ENCODE peak calls at places on chromosomes 4 and X, in five cellular contexts. C is substantia nigra; V is stimulated activated CD8-positive, alpha-beta memory T cell treated with anti-CD3 and anti-CD28 coated beads, Interleukin-15, amount 100 ng/mL, for 1 hour; B is activated T-cell treated with anti-CD3 and anti-CD28 coated beads, Interleukin-2, amount 50 U/mL, for 72 hours; K is lower leg skin. Z is an unnamed sample.

GRCh38 chr4:17688011-17688441 is 73.6 kb downstream of the MED28 start:
- DNase-seq in C (no peak), K (no peak), B (no peak), V (no peak), Z (no peak)

GRCh38 chr4:173517781-173518371 is 12.2 kb downstream of the HAND2 start:
- DNase-seq in K (no peak), V (no peak), C (no peak), B (no peak), Z (no peak)

GRCh38 chr4:170026253-170026991 is at the start of gene MFAP3L:
- DNase-seq in C (peak; percentile 75), K (peak; percentile 77), V (peak; percentile 46), B (peak; percentile 92), Z (peak; percentile 46)

GRCh38 chr4:29046716-29047115 is 1673.5 kb upstream of the PCDH7 start:
- DNase-seq in K (no peak), B (no peak), C (no peak), V (no peak), Z (no peak)

GRCh38 chr4:71566856-71567255 is 217.0 kb downstream of the GC start:
- DNase-seq in C (no peak), B (no peak), K (no peak), V (no peak), Z (no peak)

GRCh38 chr4:10565166-10565780 is 108.0 kb upstream of the ZNF518B start:
- DNase-seq in V (no peak), B (no peak), K (no peak), C (no peak), Z (no peak)

GRCh38 chr4:126874533-126874932 is 758.2 kb upstream of the INTU start:
- DNase-seq in B (no peak), V (no peak), C (no peak), K (no peak), Z (no peak)

GRCh38 chr4:79298027-79298426 is 27.8 kb downstream of the NAA11 start:
- DNase-seq in V (no peak), B (no peak), K (no peak), C (no peak), Z (no peak)

GRCh38 chrX:155148724-155149537 is 67.3 kb upstream of the VBP1 start:
- DNase-seq in K (no peak), C (no peak), V (no peak), B (peak; percentile 54), Z (no peak)

GRCh38 chr4:13544556-13545393 is 467 bp upstream of the NKX3-2 start:
- DNase-seq in B (peak; percentile 71), C (no peak), V (no peak), K (peak; percentile 29), Z (peak; percentile 48)

GRCh38 chrX:102745513-102746133 is 25.1 kb downstream of the GPRASP3 start:
- DNase-seq in B (peak; percentile 12), K (no peak), V (no peak), C (no peak), Z (no peak)

GRCh38 chrX:2484721-2485459 is 15.9 kb downstream of the DHRSX start:
- DNase-seq in V (no peak), C (no peak), K (no peak), B (no peak), Z (no peak)

GRCh38 chr4:31349907-31350306 is 629.7 kb downstream of the PCDH7 start:
- DNase-seq in K (no peak), C (no peak), B (no peak), V (no peak), Z (no peak)

GRCh38 chr4:143700060-143700419 is 435 bp downstream of the FREM3 start:
- DNase-seq in C (no peak), V (no peak), B (peak; percentile 3), K (no peak), Z (no peak)

GRCh38 chr4:154329939-154330338 is 161.7 kb downstream of the DCHS2 start:
- DNase-seq in K (peak; percentile 70), B (no peak), V (no peak), C (no peak), Z (no peak)

GRCh38 chr4:3227878-3228675 is 20.9 kb upstream of the MSANTD1 start:
- DNase-seq in B (no peak), C (no peak), V (no peak), K (no peak), Z (no peak)

GRCh38 chr4:15322016-15322415 is 105.8 kb upstream of the C1QTNF7 start:
- DNase-seq in C (no peak), V (no peak), B (no peak), K (no peak), Z (no peak)

GRCh38 chr4:133452669-133453068 is 303.6 kb downstream of the PCDH10 start:
- DNase-seq in K (no peak), B (no peak), C (no peak), V (no peak), Z (no peak)

GRCh38 chrX:30373479-30373878 is 64.3 kb upstream of the NR0B1 start:
- DNase-seq in B (no peak), C (no peak), V (no peak), K (no peak), Z (no peak)

GRCh38 chrX:133968109-133968508 is 17.3 kb downstream of the GPC3 start:
- DNase-seq in C (no peak), V (no peak), K (no peak), B (no peak), Z (no peak)

GRCh38 chrX:151801980-151802379 is 67.4 kb downstream of the CNGA2 start:
- DNase-seq in B (no peak), C (no peak), K (no peak), V (no peak), Z (no peak)

GRCh38 chr4:2296621-2297601 is 35.0 kb upstream of the MXD4 start:
- DNase-seq in K (no peak), C (no peak), B (no peak), V (no peak), Z (no peak)

GRCh38 chrX:136954930-136955329 is 74.4 kb upstream of the RBMX start:
- DNase-seq in K (no peak), V (no peak), C (no peak), B (no peak), Z (no peak)

GRCh38 chr4:61200991-61201526 is 933 bp downstream of the ADGRL3 start:
- DNase-seq in K (no peak), V (no peak), B (no peak), C (peak; percentile 49), Z (no peak)

GRCh38 chr4:144667500-144667899 is 21.5 kb downstream of the HHIP start:
- DNase-seq in C (no peak), B (no peak), K (no peak), V (no peak), Z (no peak)

GRCh38 chr4:77699731-77700210 is 94.2 kb downstream of the CXCL13 start:
- DNase-seq in V (no peak), C (no peak), K (no peak), B (no peak), Z (no peak)

GRCh38 chrX:10548681-10549080 is 71.7 kb downstream of the MID1 start:
- DNase-seq in V (no peak), C (no peak), B (no peak), K (no peak), Z (no peak)

GRCh38 chr4:163603246-163603645 is 108.8 kb downstream of the TMA16 start:
- DNase-seq in B (no peak), C (no peak), K (no peak), V (no peak), Z (no peak)

GRCh38 chr4:82561745-82562552 is at the start of gene TMEM150C:
- DNase-seq in B (peak; percentile 3), K (no peak), C (no peak), V (no peak), Z (no peak)

GRCh38 chrX:132876509-132876837 is 82.0 kb downstream of the HS6ST2 start:
- DNase-seq in V (no peak), C (no peak), B (no peak), K (no peak), Z (no peak)

GRCh38 chr4:58564695-58565094 is 1454.5 kb upstream of the IGFBP7 start:
- DNase-seq in C (no peak), B (no peak), V (no peak), K (no peak), Z (no peak)

GRCh38 chr4:2591189-2591588 is 54.7 kb downstream of the FAM193A start:
- DNase-seq in B (no peak), V (no peak), C (no peak), K (no peak), Z (no peak)

GRCh38 chr4:153676984-153677383 is 7.1 kb upstream of the TLR2 start:
- DNase-seq in B (no peak), K (no peak), C (no peak), V (no peak), Z (no peak)

GRCh38 chr4:122224348-122224747 is 72.2 kb downstream of the BLTP1 start:
- DNase-seq in B (no peak), K (no peak), C (no peak), V (no peak), Z (no peak)

Z was measured in omental fat pad.